ENCODE peak calls at places on chromosomes 2 and 18, in nine cellular contexts. W is HepG2, D is stomach, C is sigmoid colon, G is SK-N-SH, B is GM12892, V is prostate gland, K is HL-60, A is breast epithelium. H is an unnamed sample.

GRCh38 chr2:24883946-24884345 is 36.1 kb downstream of the ADCY3 start:
- DNase-seq in D (no peak), W (no peak), K (no peak), A (no peak), B (no peak), G (no peak), C (no peak), V (no peak), H (no peak)

GRCh38 chr18:46555724-46556123 is 101.3 kb downstream of the LOXHD1 start:
- DNase-seq in D (no peak), W (peak; percentile 38), B (peak; percentile 55), K (peak; percentile 46), G (peak; percentile 45), V (no peak), C (no peak), A (no peak), H (peak; percentile 37)

GRCh38 chr2:108858894-108859293 is 72.3 kb downstream of the CCDC138 start:
- DNase-seq in A (no peak), B (no peak), D (no peak), C (no peak), G (no peak), W (no peak), K (no peak), V (no peak), H (no peak)

GRCh38 chr18:39841133-39842041 is 2113.6 kb upstream of the PIK3C3 start:
- DNase-seq in D (peak; percentile 27), G (peak; percentile 84), K (peak; percentile 7), B (no peak), C (peak; percentile 78), V (peak; percentile 39), A (peak; percentile 55), W (peak; percentile 60), H (no peak)

GRCh38 chr2:224885836-224886547 is 156.3 kb downstream of the DOCK10 start:
- DNase-seq in C (no peak), V (no peak), D (no peak), A (no peak), W (no peak), G (no peak), K (no peak), B (no peak), H (no peak)

GRCh38 chr18:2406544-2406943 is 164.8 kb downstream of the METTL4 start:
- DNase-seq in B (no peak), C (no peak), G (no peak), K (no peak), A (no peak), D (no peak), W (no peak), V (no peak), H (no peak)

GRCh38 chr2:180524458-180524857 is 455.9 kb upstream of the UBE2E3 start:
- DNase-seq in C (no peak), G (no peak), D (no peak), K (no peak), V (no peak), W (no peak), B (no peak), A (no peak), H (no peak)

GRCh38 chr2:73516033-73516432 is 126.2 kb downstream of the NAT8 start:
- DNase-seq in W (no peak), K (no peak), V (no peak), D (no peak), B (no peak), A (no peak), G (no peak), C (no peak), H (no peak)

GRCh38 chr2:33406622-33407021 is 69.8 kb upstream of the RASGRP3 start:
- DNase-seq in D (no peak), G (no peak), W (no peak), V (no peak), A (no peak), C (no peak), K (no peak), B (no peak), H (no peak)

GRCh38 chr2:236947896-236948295 is 137.8 kb upstream of the COPS8 start:
- DNase-seq in W (no peak), C (no peak), G (no peak), A (no peak), B (no peak), D (no peak), V (no peak), K (no peak), H (no peak)

GRCh38 chr2:236946871-236947270 is 138.8 kb upstream of the COPS8 start:
- DNase-seq in B (no peak), K (no peak), W (no peak), C (peak; percentile 46), D (no peak), G (no peak), V (no peak), A (no peak), H (no peak)

GRCh38 chr2:236947294-236947693 is 138.4 kb upstream of the COPS8 start:
- DNase-seq in A (no peak), K (no peak), B (no peak), D (no peak), W (no peak), V (no peak), G (no peak), C (no peak), H (no peak)

GRCh38 chr2:236951830-236952475 is 133.7 kb upstream of the COPS8 start:
- DNase-seq in B (no peak), G (no peak), D (peak; percentile 5), V (no peak), C (no peak), K (no peak), A (no peak), W (no peak), H (no peak)

GRCh38 chr2:236949089-236949935 is 136.4 kb upstream of the COPS8 start:
- DNase-seq in B (no peak), C (peak; percentile 42), D (peak; percentile 15), K (no peak), G (no peak), W (no peak), A (no peak), V (no peak), H (no peak)
- TF ChIP-seq POLR2AphosphoS5 in B (no peak), C (no peak), D (no peak), K (no peak), G (no peak), W (no peak), A (no peak), V (no peak), H (no peak)

GRCh38 chr2:197897944-197898678 is 93.7 kb downstream of the PLCL1 start:
- DNase-seq in C (no peak), K (no peak), B (no peak), D (no peak), G (no peak), W (no peak), V (no peak), A (no peak), H (no peak)
- TF ChIP-seq POLR2AphosphoS5 in C (no peak), K (no peak), B (no peak), D (no peak), G (no peak), W (no peak), V (no peak), A (no peak), H (no peak)

GRCh38 chr2:2056531-2056930 is 274.5 kb downstream of the MYT1L start:
- DNase-seq in G (no peak), C (no peak), W (no peak), K (no peak), V (no peak), B (no peak), D (no peak), A (no peak), H (no peak)

GRCh38 chr2:2054363-2054882 is 276.7 kb downstream of the MYT1L start:
- DNase-seq in D (no peak), W (no peak), C (no peak), G (no peak), K (no peak), V (no peak), A (no peak), B (no peak), H (no peak)

GRCh38 chr2:2059199-2059598 is 271.9 kb downstream of the MYT1L start:
- DNase-seq in K (no peak), G (no peak), B (no peak), V (no peak), A (no peak), W (no peak), C (no peak), D (no peak), H (no peak)

GRCh38 chr2:2060431-2060830 is 270.6 kb downstream of the MYT1L start:
- DNase-seq in C (no peak), D (no peak), B (no peak), V (no peak), G (no peak), A (no peak), K (no peak), W (no peak), H (no peak)

GRCh38 chr2:2057125-2057721 is 273.9 kb downstream of the MYT1L start:
- DNase-seq in V (no peak), G (no peak), D (peak; percentile 33), A (no peak), B (no peak), W (no peak), C (peak; percentile 72), K (peak; percentile 8), H (no peak)
- TF ChIP-seq POLR2AphosphoS5 in V (no peak), G (no peak), D (no peak), A (no peak), B (no peak), W (no peak), C (no peak), K (no peak), H (no peak)

GRCh38 chr2:197079414-197079813 is 152.9 kb upstream of the PGAP1 start:
- DNase-seq in D (no peak), W (no peak), A (no peak), B (no peak), G (no peak), C (no peak), K (no peak), V (no peak), H (no peak)

GRCh38 chr2:197078535-197078934 is 152.0 kb upstream of the PGAP1 start:
- DNase-seq in V (no peak), W (no peak), C (no peak), B (no peak), A (no peak), K (no peak), D (no peak), G (no peak), H (no peak)

GRCh38 chr2:197080611-197081010 is 154.1 kb upstream of the PGAP1 start:
- DNase-seq in W (no peak), B (no peak), D (no peak), C (no peak), K (no peak), A (no peak), G (no peak), V (no peak), H (no peak)

GRCh38 chr2:197081294-197081693 is 154.8 kb upstream of the PGAP1 start:
- DNase-seq in G (no peak), V (no peak), D (no peak), K (peak; percentile 57), C (no peak), A (no peak), B (no peak), W (no peak), H (no peak)

GRCh38 chr2:197079832-197080555 is 153.5 kb upstream of the PGAP1 start:
- DNase-seq in B (no peak), K (no peak), W (no peak), G (peak; percentile 59), V (no peak), D (no peak), A (no peak), C (no peak), H (no peak)
- TF ChIP-seq POLR2AphosphoS5 in B (no peak), K (no peak), W (no peak), G (no peak), V (no peak), D (no peak), A (no peak), C (no peak), H (no peak)

H was measured in GM12891.